ENCODE peak calls at places on chromosomes 16 and 17, in seven cellular contexts. One of them, this sample, is unnamed.

GRCh38 chr16:82195917-82196494 is 26.0 kb upstream of the MPHOSPH6 start:
- DNase-seq in spleen: no peak
- DNase-seq in adrenal gland: no peak
- DNase-seq in HepG2: no peak
- DNase-seq in A549: no peak
- DNase-seq in HCT116: no peak
- DNase-seq in heart left ventricle: no peak
- DNase-seq in this sample: no peak

GRCh38 chr17:69954241-69954933 is 120.6 kb upstream of the KCNJ16 start:
- DNase-seq in heart left ventricle: no peak
- DNase-seq in adrenal gland: no peak
- DNase-seq in A549: no peak
- DNase-seq in HCT116: no peak
- DNase-seq in HepG2: no peak
- DNase-seq in spleen: no peak
- DNase-seq in this sample: no peak

GRCh38 chr16:88442811-88443576 is 10.1 kb upstream of the ZFPM1 start:
- DNase-seq in spleen: peak
- DNase-seq in HCT116: peak
- DNase-seq in adrenal gland: peak
- DNase-seq in A549: peak
- DNase-seq in HepG2: peak
- DNase-seq in heart left ventricle: peak
- DNase-seq in this sample: peak

GRCh38 chr16:55488306-55488705 is 9.3 kb downstream of the MMP2 start:
- DNase-seq in A549: no peak
- DNase-seq in heart left ventricle: no peak
- DNase-seq in spleen: no peak
- DNase-seq in HepG2: no peak
- DNase-seq in HCT116: no peak
- DNase-seq in adrenal gland: no peak
- DNase-seq in this sample: no peak

GRCh38 chr17:3678095-3678820 is 9.6 kb downstream of the EMC6 start:
- DNase-seq in HepG2: peak
- DNase-seq in HCT116: no peak
- DNase-seq in spleen: no peak
- DNase-seq in heart left ventricle: no peak
- DNase-seq in A549: no peak
- DNase-seq in adrenal gland: peak
- DNase-seq in this sample: no peak

GRCh38 chr16:24789881-24790280 is 55.9 kb upstream of the SLC5A11 start:
- DNase-seq in A549: no peak
- DNase-seq in heart left ventricle: no peak
- DNase-seq in HepG2: no peak
- DNase-seq in HCT116: no peak
- DNase-seq in spleen: no peak
- DNase-seq in adrenal gland: no peak
- DNase-seq in this sample: no peak

GRCh38 chr16:19876501-19877059 is 8.1 kb downstream of the GPRC5B start:
- DNase-seq in adrenal gland: no peak
- DNase-seq in spleen: no peak
- DNase-seq in HepG2: no peak
- DNase-seq in heart left ventricle: no peak
- DNase-seq in HCT116: no peak
- DNase-seq in A549: no peak
- DNase-seq in this sample: no peak

GRCh38 chr16:79809376-79809775 is 208.8 kb upstream of the MAF start:
- DNase-seq in heart left ventricle: no peak
- DNase-seq in HepG2: no peak
- DNase-seq in spleen: no peak
- DNase-seq in adrenal gland: no peak
- DNase-seq in HCT116: no peak
- DNase-seq in A549: no peak
- DNase-seq in this sample: no peak

DNA sequence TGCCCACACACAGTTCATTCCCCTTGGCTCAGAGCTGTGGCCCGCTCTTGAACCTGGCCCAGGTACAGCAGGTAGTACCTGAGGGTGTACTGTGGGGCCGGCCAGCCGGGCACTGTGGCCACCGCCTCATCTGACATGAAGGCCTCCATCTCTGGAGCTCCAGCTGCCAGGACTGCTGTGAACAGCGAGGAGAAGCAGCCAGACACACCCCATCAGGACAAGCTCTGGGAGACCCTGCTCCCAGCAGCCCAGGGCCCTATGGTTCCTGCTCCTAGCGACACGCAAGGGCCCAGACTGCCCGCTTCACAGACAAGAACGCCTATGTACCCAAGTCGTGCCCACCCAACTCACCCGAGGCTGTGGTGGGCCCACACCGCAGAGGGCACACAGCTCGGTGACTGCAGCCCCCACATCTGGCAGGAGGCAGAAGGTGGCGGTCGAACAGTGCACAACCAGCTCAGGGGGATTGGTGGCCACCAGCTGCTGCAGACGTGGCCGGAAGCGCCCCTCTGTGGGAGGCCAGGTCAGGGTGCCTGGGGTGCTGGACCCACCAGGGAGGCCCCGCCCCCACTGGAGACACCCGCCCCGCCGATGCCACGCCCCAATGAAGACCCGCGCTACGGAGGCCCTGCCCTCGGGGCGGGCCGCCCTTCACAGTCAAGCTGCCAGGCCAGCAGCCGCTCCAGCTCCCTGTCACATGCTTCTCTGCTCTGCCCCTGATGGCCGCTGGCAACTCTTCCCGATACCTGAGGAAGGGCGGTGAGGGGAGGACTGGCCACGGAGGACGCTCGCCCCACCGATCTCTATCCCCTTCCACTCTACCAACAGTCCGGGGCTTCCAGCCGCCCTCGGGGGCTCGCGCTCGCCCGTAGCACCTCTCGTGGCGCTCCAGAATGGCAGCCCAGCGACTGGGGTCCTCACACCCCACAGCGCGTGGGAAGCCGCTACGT is 1.1 kb upstream of the STUB1 start:
- DNase-seq in spleen: peak
- DNase-seq in adrenal gland: peak
- DNase-seq in HCT116: no peak
- DNase-seq in heart left ventricle: peak
- DNase-seq in A549: peak
- DNase-seq in HepG2: peak
- DNase-seq in this sample: peak
- TF ChIP-seq POLR2A in spleen: no peak
- TF ChIP-seq POLR2A in adrenal gland: peak
- TF ChIP-seq POLR2A in HCT116: no peak
- TF ChIP-seq POLR2A in heart left ventricle: peak
- TF ChIP-seq POLR2A in A549: no peak
- TF ChIP-seq POLR2A in HepG2: peak
- TF ChIP-seq POLR2A in this sample: no peak

DNA sequence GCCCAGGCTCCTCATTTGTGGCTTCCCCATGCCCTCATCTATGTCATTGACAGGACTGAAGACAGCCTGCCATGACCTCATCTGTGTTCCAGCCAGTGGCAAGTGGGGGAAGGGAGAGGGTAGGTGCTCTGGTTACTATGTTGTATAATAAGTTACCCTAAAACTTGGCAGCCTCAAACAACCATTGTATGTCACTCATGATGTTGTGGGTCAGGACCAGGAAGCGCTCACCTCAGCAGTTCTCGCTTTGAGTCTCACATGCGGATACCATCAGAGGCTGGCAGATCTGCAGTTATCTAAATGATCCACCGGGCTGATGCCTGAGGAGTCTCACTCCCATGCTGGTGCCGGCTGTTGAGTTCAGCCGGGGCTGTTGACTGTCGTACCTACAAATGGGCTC is 89.0 kb upstream of the TMEM97 start:
- DNase-seq in A549: no peak
- DNase-seq in spleen: peak
- DNase-seq in HepG2: no peak
- DNase-seq in heart left ventricle: no peak
- DNase-seq in HCT116: no peak
- DNase-seq in adrenal gland: peak
- DNase-seq in this sample: peak
- TF ChIP-seq POLR2A in A549: no peak
- TF ChIP-seq POLR2A in spleen: no peak
- TF ChIP-seq POLR2A in HepG2: no peak
- TF ChIP-seq POLR2A in heart left ventricle: no peak
- TF ChIP-seq POLR2A in HCT116: no peak
- TF ChIP-seq POLR2A in adrenal gland: no peak
- TF ChIP-seq POLR2A in this sample: no peak

GRCh38 chr17:41617698-41618097 is 5.1 kb upstream of the KRT16 start:
- DNase-seq in heart left ventricle: peak
- DNase-seq in HepG2: no peak
- DNase-seq in HCT116: no peak
- DNase-seq in adrenal gland: no peak
- DNase-seq in A549: no peak
- DNase-seq in spleen: peak
- DNase-seq in this sample: no peak
- TF ChIP-seq POLR2A in heart left ventricle: no peak
- TF ChIP-seq POLR2A in HepG2: no peak
- TF ChIP-seq POLR2A in HCT116: no peak
- TF ChIP-seq POLR2A in adrenal gland: no peak
- TF ChIP-seq POLR2A in A549: no peak
- TF ChIP-seq POLR2A in spleen: no peak
- TF ChIP-seq POLR2A in this sample: no peak

GRCh38 chr17:45135978-45136791 is 698 bp downstream of the ACBD4 start:
- DNase-seq in A549: no peak
- DNase-seq in spleen: peak
- DNase-seq in adrenal gland: no peak
- DNase-seq in heart left ventricle: peak
- DNase-seq in HepG2: no peak
- DNase-seq in HCT116: no peak
- DNase-seq in this sample: no peak

GRCh38 chr17:45132569-45133463 is 501 bp upstream of the PLCD3 start:
- DNase-seq in HepG2: peak
- DNase-seq in A549: peak
- DNase-seq in heart left ventricle: peak
- DNase-seq in HCT116: peak
- DNase-seq in spleen: peak
- DNase-seq in adrenal gland: peak
- DNase-seq in this sample: peak

GRCh38 chr17:45137561-45138305 is 2.2 kb downstream of the ACBD4 start:
- DNase-seq in A549: no peak
- DNase-seq in adrenal gland: no peak
- DNase-seq in spleen: peak
- DNase-seq in HCT116: no peak
- DNase-seq in heart left ventricle: peak
- DNase-seq in HepG2: no peak
- DNase-seq in this sample: no peak

GRCh38 chr17:45136846-45137560 is 1.5 kb downstream of the ACBD4 start:
- DNase-seq in heart left ventricle: peak
- DNase-seq in adrenal gland: no peak
- DNase-seq in A549: no peak
- DNase-seq in spleen: peak
- DNase-seq in HCT116: no peak
- DNase-seq in HepG2: no peak
- DNase-seq in this sample: no peak

GRCh38 chr17:45135192-45135977 is at the start of gene ACBD4:
- DNase-seq in HCT116: peak
- DNase-seq in HepG2: peak
- DNase-seq in A549: peak
- DNase-seq in spleen: peak
- DNase-seq in adrenal gland: peak
- DNase-seq in heart left ventricle: peak
- DNase-seq in this sample: peak
- TF ChIP-seq POLR2A in HCT116: no peak
- TF ChIP-seq POLR2A in HepG2: peak
- TF ChIP-seq POLR2A in A549: peak
- TF ChIP-seq POLR2A in spleen: peak
- TF ChIP-seq POLR2A in adrenal gland: peak
- TF ChIP-seq POLR2A in heart left ventricle: peak
- TF ChIP-seq POLR2A in this sample: peak

GRCh38 chr17:38676706-38677504 is 2.1 kb upstream of the EPOP start:
- DNase-seq in HepG2: peak
- DNase-seq in HCT116: peak
- DNase-seq in A549: peak
- DNase-seq in heart left ventricle: peak
- DNase-seq in adrenal gland: peak
- DNase-seq in spleen: peak
- DNase-seq in this sample: peak

GRCh38 chr17:38674013-38674748 is 576 bp downstream of the EPOP start:
- DNase-seq in adrenal gland: no peak
- DNase-seq in heart left ventricle: peak
- DNase-seq in A549: peak
- DNase-seq in HepG2: no peak
- DNase-seq in HCT116: no peak
- DNase-seq in spleen: peak
- DNase-seq in this sample: no peak

GRCh38 chr17:38672788-38673713 is 1.7 kb downstream of the EPOP start:
- DNase-seq in A549: no peak
- DNase-seq in HepG2: no peak
- DNase-seq in heart left ventricle: no peak
- DNase-seq in HCT116: no peak
- DNase-seq in spleen: peak
- DNase-seq in adrenal gland: no peak
- DNase-seq in this sample: no peak

GRCh38 chr17:38673714-38674012 is 1.1 kb downstream of the EPOP start:
- DNase-seq in A549: no peak
- DNase-seq in heart left ventricle: no peak
- DNase-seq in HCT116: no peak
- DNase-seq in HepG2: no peak
- DNase-seq in adrenal gland: no peak
- DNase-seq in spleen: no peak
- DNase-seq in this sample: no peak

GRCh38 chr17:38674749-38675615 is at the start of gene EPOP:
- DNase-seq in HepG2: peak
- DNase-seq in HCT116: peak
- DNase-seq in adrenal gland: peak
- DNase-seq in A549: peak
- DNase-seq in heart left ventricle: peak
- DNase-seq in spleen: peak
- DNase-seq in this sample: peak
- TF ChIP-seq POLR2A in HepG2: peak
- TF ChIP-seq POLR2A in HCT116: no peak
- TF ChIP-seq POLR2A in adrenal gland: peak
- TF ChIP-seq POLR2A in A549: peak
- TF ChIP-seq POLR2A in heart left ventricle: peak
- TF ChIP-seq POLR2A in spleen: no peak
- TF ChIP-seq POLR2A in this sample: no peak

DNA sequence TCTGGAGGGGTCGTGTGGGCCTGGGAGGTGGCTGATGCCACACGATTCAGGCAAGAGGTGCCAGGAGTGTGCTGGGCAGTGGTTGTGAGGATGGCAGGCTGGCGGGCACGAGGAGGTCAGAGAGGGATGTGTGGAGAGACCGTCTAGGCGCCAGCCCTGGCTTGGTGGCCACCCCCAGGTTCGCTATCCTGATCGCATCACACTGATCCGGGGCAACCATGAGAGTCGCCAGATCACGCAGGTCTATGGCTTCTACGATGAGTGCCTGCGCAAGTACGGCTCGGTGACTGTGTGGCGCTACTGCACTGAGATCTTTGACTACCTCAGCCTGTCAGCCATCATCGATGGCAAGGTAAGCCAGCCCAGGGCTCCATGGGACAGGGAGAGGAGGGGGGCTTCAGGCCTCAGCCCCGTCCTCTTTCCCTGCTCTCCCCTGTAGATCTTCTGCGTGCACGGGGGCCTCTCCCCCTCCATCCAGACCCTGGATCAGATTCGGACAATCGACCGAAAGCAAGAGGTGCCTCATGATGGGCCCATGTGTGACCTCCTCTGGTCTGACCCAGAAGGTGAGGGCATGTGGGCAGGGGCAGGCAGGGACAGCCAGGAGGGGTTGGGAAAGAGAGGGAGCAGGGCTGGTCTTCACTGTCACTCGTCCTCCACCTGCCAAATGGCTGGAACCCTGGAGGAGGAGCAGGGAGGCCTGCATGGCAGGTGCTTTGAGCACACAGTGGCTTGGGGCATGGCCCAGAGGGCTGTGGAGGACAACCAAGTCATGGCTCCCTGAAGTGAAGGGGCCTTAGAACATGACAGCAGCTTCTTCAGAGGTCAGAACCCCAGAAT is 7.6 kb downstream of the PPP4C start:
- DNase-seq in spleen: no peak
- DNase-seq in heart left ventricle: peak
- DNase-seq in HepG2: no peak
- DNase-seq in adrenal gland: no peak
- DNase-seq in HCT116: no peak
- DNase-seq in A549: no peak
- DNase-seq in this sample: no peak
- TF ChIP-seq POLR2A in spleen: no peak
- TF ChIP-seq POLR2A in heart left ventricle: no peak
- TF ChIP-seq POLR2A in HepG2: peak
- TF ChIP-seq POLR2A in adrenal gland: no peak
- TF ChIP-seq POLR2A in HCT116: no peak
- TF ChIP-seq POLR2A in A549: no peak
- TF ChIP-seq POLR2A in this sample: no peak